ENCODE peak calls at places on chromosomes 13 and 19, in ten cellular contexts. D, E, M, A, T, J, Z, G, X and V are unnamed samples. For H3K9me3, the result is how much of the 10 kb centered on the place peaks cover.

GRCh38 chr13:39039033-39039432 is 777 bp downstream of the NHLRC3 start:
- DNase-seq in D (no peak), E (peak), M (no peak), A (no peak), T (no peak), J (no peak), Z (no peak), G (no peak), X (no peak), V (no peak)

GRCh38 chr19:29400917-29401711 is 124.7 kb upstream of the VSTM2B start:
- DNase-seq in D (no peak), E (no peak), M (no peak), A (no peak), T (no peak), J (no peak), Z (no peak), G (no peak), X (no peak), V (no peak)

GRCh38 chr13:109200556-109200955 is 571.1 kb downstream of the MYO16 start:
- DNase-seq in D (no peak), E (no peak), M (no peak), A (no peak), T (no peak), J (no peak), Z (no peak), G (no peak), X (no peak), V (no peak)

GRCh38 chr19:7762719-7763293 is at the start of gene CLEC4M:
- DNase-seq in D (no peak), E (no peak), M (no peak), A (no peak), T (no peak), J (no peak), Z (no peak), G (no peak), X (no peak), V (no peak)

GRCh38 chr19:5123646-5124045 is 154.7 kb downstream of the KDM4B start:
- DNase-seq in D (no peak), E (no peak), M (no peak), A (no peak), T (no peak), J (no peak), Z (no peak), G (no peak), X (no peak), V (no peak)

GRCh38 chr19:1245468-1245867 is 2.9 kb upstream of the MIDN start:
- DNase-seq in D (no peak), E (no peak), M (peak), A (no peak), T (no peak), J (no peak), Z (no peak), G (no peak), X (no peak), V (no peak)

GRCh38 chr13:47594833-47595232 is 406.2 kb downstream of the SUCLA2 start:
- DNase-seq in D (no peak), E (peak), M (no peak), A (no peak), T (no peak), J (no peak), Z (no peak), G (no peak), X (no peak), V (peak)

GRCh38 chr19:13946414-13946813 is 5.9 kb upstream of the DCAF15 start:
- DNase-seq in D (no peak), E (no peak), M (no peak), A (no peak), T (no peak), J (no peak), Z (no peak), G (no peak), X (no peak), V (no peak)

GRCh38 chr13:42553098-42554046 is 20.6 kb upstream of the TNFSF11 start:
- DNase-seq in D (no peak), E (no peak), M (no peak), A (no peak), T (no peak), J (no peak), Z (no peak), G (peak), X (no peak), V (no peak)

GRCh38 chr19:12706332-12706718 is 9.9 kb upstream of the FBXW9 start:
- DNase-seq in D (no peak), E (no peak), M (no peak), A (no peak), T (no peak), J (no peak), Z (no peak), G (no peak), X (no peak), V (no peak)

GRCh38 chr13:99857738-99858137 is 113.8 kb downstream of the ZIC5 start:
- DNase-seq in D (no peak), E (no peak), M (no peak), A (no peak), T (no peak), J (no peak), Z (no peak), G (no peak), X (no peak), V (no peak)

GRCh38 chr13:99071666-99072065 is 93.8 kb upstream of the DOCK9 start:
- DNase-seq in D (no peak), E (no peak), M (no peak), A (no peak), T (no peak), J (no peak), Z (no peak), G (no peak), X (no peak), V (no peak)

GRCh38 chr13:113029487-113030258 is 60.7 kb downstream of the MCF2L start:
- DNase-seq in D (peak), E (peak), M (no peak), A (no peak), T (peak), J (no peak), Z (peak), G (peak), X (peak), V (peak)

GRCh38 chr19:42032428-42032827 is 37.6 kb downstream of the GRIK5 start:
- DNase-seq in D (no peak), E (no peak), M (no peak), A (no peak), T (no peak), J (no peak), Z (no peak), G (no peak), X (no peak), V (no peak)

GRCh38 chr19:19447536-19448237 is 42.2 kb downstream of the GATAD2A start:
- DNase-seq in D (no peak), E (no peak), M (no peak), A (no peak), T (peak), J (no peak), Z (no peak), G (no peak), X (no peak), V (no peak)

GRCh38 chr13:80116107-80116506 is 224.8 kb downstream of the SPRY2 start:
- DNase-seq in D (no peak), E (no peak), M (no peak), A (no peak), T (no peak), J (no peak), Z (no peak), G (no peak), X (no peak), V (no peak)

GRCh38 chr19:9757544-9758501 is 10.7 kb downstream of the ZNF846 start:
- DNase-seq in D (no peak), E (no peak), M (no peak), A (no peak), T (no peak), J (no peak), Z (no peak), G (no peak), X (no peak), V (no peak)
- H3K9me3 ChIP-seq in D (half or more), E (under half), M (under half), A (under half), T (under half), J (under half), Z (half or more), G (under half), X (under half), V (under half)

GRCh38 chr19:31759359-31759758 is 410.1 kb upstream of the TSHZ3 start:
- DNase-seq in D (no peak), E (no peak), M (no peak), A (no peak), T (no peak), J (no peak), Z (no peak), G (no peak), X (no peak), V (no peak)
- H3K9me3 ChIP-seq in D (under half), E (under half), M (under half), A (under half), T (under half), J (under half), Z (under half), G (under half), X (under half), V (under half)

GRCh38 chr19:58022283-58022660 is 11.6 kb upstream of the ZSCAN1 start:
- DNase-seq in D (no peak), E (no peak), M (no peak), A (no peak), T (no peak), J (no peak), Z (no peak), G (no peak), X (no peak), V (no peak)
- H3K9me3 ChIP-seq in D (under half), E (under half), M (under half), A (under half), T (under half), J (under half), Z (under half), G (under half), X (under half), V (under half)

DNA sequence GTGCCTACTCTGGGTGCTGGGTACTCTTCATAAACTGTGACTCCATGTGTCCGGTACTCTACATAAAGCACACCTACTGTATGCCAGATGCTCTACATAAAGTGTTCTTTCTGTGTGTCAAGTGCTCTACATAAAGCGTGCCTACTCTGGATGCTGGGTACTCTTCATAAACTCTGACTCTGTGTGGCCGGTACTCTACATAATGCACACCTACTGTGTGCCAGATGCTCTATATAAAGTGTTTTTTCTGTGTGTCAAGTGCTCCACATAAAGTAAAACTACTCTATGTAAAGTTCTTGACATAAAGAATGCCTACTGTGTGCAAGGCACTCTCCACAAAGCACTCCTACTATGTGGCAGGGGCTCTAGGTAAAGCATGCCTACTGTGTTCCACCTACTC is 1.8 kb upstream of the CYP4F11 start:
- DNase-seq in D (no peak), E (no peak), M (no peak), A (no peak), T (no peak), J (no peak), Z (no peak), G (no peak), X (no peak), V (no peak)
- H3K9me3 ChIP-seq in D (under half), E (under half), M (under half), A (under half), T (under half), J (under half), Z (under half), G (under half), X (under half), V (under half)

DNA sequence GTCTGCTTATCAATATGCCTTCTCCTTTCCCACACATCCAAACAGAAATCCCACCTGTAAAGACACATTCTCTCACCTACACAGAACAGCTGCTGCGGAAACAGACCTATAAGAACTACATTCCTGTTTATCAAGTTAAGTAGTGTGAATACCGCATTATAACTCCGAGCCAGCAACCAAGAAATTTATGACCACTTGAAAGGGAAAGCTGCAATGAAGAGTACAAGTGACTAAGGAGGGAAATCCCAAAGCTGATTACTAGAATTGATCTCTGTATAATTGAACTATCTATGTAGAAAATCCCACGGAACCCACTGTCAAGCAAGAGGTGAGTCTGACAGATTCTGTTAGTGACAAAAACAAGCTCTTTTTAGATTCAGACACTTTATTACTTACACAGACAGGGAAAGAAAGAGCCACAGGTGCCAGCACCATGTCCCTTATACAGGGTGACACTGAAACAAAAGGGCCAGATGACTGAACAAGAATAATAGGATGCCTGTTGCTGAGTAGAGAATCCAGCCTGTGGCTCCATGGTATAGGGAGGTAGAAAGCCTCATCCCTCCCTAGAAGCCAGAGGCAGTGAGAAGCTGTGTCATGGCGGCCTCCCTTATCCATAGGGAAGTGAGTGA is 1.6 kb upstream of the IGFL4 start:
- DNase-seq in D (no peak), E (no peak), M (no peak), A (no peak), T (no peak), J (no peak), Z (no peak), G (no peak), X (no peak), V (no peak)
- H3K9me3 ChIP-seq in D (under half), E (under half), M (under half), A (under half), T (under half), J (under half), Z (under half), G (under half), X (under half), V (under half)

DNA sequence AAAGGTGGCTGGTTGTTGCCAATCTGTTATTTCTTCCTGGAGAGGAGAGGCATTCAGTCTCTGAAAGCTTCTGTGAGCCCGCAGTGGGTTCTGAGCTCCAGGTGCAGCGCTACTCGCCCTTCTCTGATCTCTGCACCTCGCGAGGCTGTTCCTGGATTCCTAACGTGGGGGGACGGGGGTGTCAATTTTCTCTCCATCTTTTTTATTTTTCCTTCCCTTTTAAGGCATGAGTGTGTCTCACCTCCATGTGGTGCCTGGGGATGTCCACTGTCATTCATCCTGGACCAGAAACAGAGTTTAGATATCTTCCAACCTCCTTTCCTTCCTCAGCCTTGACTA is 626 bp downstream of the ZNF233 start:
- DNase-seq in D (no peak), E (no peak), M (no peak), A (no peak), T (no peak), J (no peak), Z (no peak), G (no peak), X (no peak), V (no peak)
- H3K9me3 ChIP-seq in D (half or more), E (under half), M (under half), A (under half), T (under half), J (half or more), Z (half or more), G (under half), X (under half), V (under half)